ENCODE peak calls at places on chromosomes 16 and 17, in five cellular contexts. One of them, this sample, is unnamed. For H3K27me3 and H3K9me3, the result is how much of the 10 kb centered on the place peaks cover.

GRCh38 chr16:26963109-26963508 is 103.6 kb upstream of the C16orf82 start:
- DNase-seq in heart left ventricle: no peak
- DNase-seq in neuronal stem cell: no peak
- DNase-seq in cardiac muscle cell: peak
- DNase-seq in endothelial cell of umbilical vein: no peak
- DNase-seq in this sample: no peak

GRCh38 chr17:31842416-31843381 is 16.3 kb downstream of the COPRS start:
- DNase-seq in heart left ventricle: peak
- DNase-seq in neuronal stem cell: peak
- DNase-seq in cardiac muscle cell: peak
- DNase-seq in endothelial cell of umbilical vein: peak
- DNase-seq in this sample: peak

GRCh38 chr16:51697454-51697853 is 546.4 kb upstream of the SALL1 start:
- DNase-seq in heart left ventricle: no peak
- DNase-seq in neuronal stem cell: no peak
- DNase-seq in cardiac muscle cell: no peak
- DNase-seq in endothelial cell of umbilical vein: no peak
- DNase-seq in this sample: no peak

GRCh38 chr17:3888343-3889171 is 4.3 kb downstream of the CAMKK1 start:
- DNase-seq in heart left ventricle: peak
- DNase-seq in neuronal stem cell: no peak
- DNase-seq in cardiac muscle cell: no peak
- DNase-seq in endothelial cell of umbilical vein: peak
- DNase-seq in this sample: peak

GRCh38 chr17:68318103-68318991 is 27.1 kb downstream of the ARSG start:
- DNase-seq in heart left ventricle: no peak
- DNase-seq in neuronal stem cell: no peak
- DNase-seq in cardiac muscle cell: no peak
- DNase-seq in endothelial cell of umbilical vein: no peak
- DNase-seq in this sample: peak

GRCh38 chr16:84485255-84486010 is 19.0 kb downstream of the MEAK7 start:
- DNase-seq in heart left ventricle: no peak
- DNase-seq in neuronal stem cell: no peak
- DNase-seq in cardiac muscle cell: no peak
- DNase-seq in endothelial cell of umbilical vein: no peak
- DNase-seq in this sample: no peak

GRCh38 chr16:23955088-23955487 is 119.3 kb downstream of the PRKCB start:
- DNase-seq in heart left ventricle: no peak
- DNase-seq in neuronal stem cell: no peak
- DNase-seq in cardiac muscle cell: no peak
- DNase-seq in endothelial cell of umbilical vein: no peak
- DNase-seq in this sample: no peak

GRCh38 chr16:53736297-53736696 is 32.3 kb downstream of the FTO start:
- DNase-seq in heart left ventricle: no peak
- DNase-seq in neuronal stem cell: no peak
- DNase-seq in cardiac muscle cell: no peak
- DNase-seq in endothelial cell of umbilical vein: no peak
- DNase-seq in this sample: no peak

GRCh38 chr17:56230660-56231059 is 77.4 kb downstream of the ANKFN1 start:
- DNase-seq in heart left ventricle: no peak
- DNase-seq in neuronal stem cell: no peak
- DNase-seq in cardiac muscle cell: no peak
- DNase-seq in endothelial cell of umbilical vein: no peak
- DNase-seq in this sample: peak

GRCh38 chr16:19288872-19289799 is 3.6 kb downstream of the CLEC19A start:
- DNase-seq in heart left ventricle: no peak
- DNase-seq in neuronal stem cell: no peak
- DNase-seq in cardiac muscle cell: no peak
- DNase-seq in endothelial cell of umbilical vein: no peak
- DNase-seq in this sample: no peak

GRCh38 chr17:2212328-2212981 is 91.1 kb downstream of the SMG6 start:
- DNase-seq in heart left ventricle: peak
- DNase-seq in neuronal stem cell: no peak
- DNase-seq in cardiac muscle cell: no peak
- DNase-seq in endothelial cell of umbilical vein: no peak
- DNase-seq in this sample: peak

GRCh38 chr17:64504769-64505319 is 1.2 kb downstream of the DDX5 start:
- DNase-seq in heart left ventricle: no peak
- DNase-seq in neuronal stem cell: no peak
- DNase-seq in cardiac muscle cell: no peak
- DNase-seq in endothelial cell of umbilical vein: peak
- DNase-seq in this sample: peak

GRCh38 chr16:54242199-54242598 is 44.4 kb downstream of the IRX3 start:
- DNase-seq in heart left ventricle: no peak
- DNase-seq in neuronal stem cell: peak
- DNase-seq in cardiac muscle cell: peak
- DNase-seq in endothelial cell of umbilical vein: peak
- DNase-seq in this sample: no peak

GRCh38 chr16:87407511-87408112 is 15.5 kb downstream of the MAP1LC3B start:
- DNase-seq in heart left ventricle: peak
- DNase-seq in neuronal stem cell: no peak
- DNase-seq in cardiac muscle cell: no peak
- DNase-seq in endothelial cell of umbilical vein: peak
- DNase-seq in this sample: no peak

GRCh38 chr16:12611916-12612597 is 191.6 kb downstream of the CPPED1 start:
- DNase-seq in heart left ventricle: no peak
- DNase-seq in neuronal stem cell: no peak
- DNase-seq in cardiac muscle cell: no peak
- DNase-seq in endothelial cell of umbilical vein: no peak
- DNase-seq in this sample: no peak

GRCh38 chr17:36593651-36594316 is 2.1 kb downstream of the DHRS11 start:
- DNase-seq in heart left ventricle: no peak
- DNase-seq in neuronal stem cell: no peak
- DNase-seq in cardiac muscle cell: no peak
- DNase-seq in endothelial cell of umbilical vein: no peak
- DNase-seq in this sample: no peak

GRCh38 chr16:80298676-80299075 is 242.1 kb upstream of the DYNLRB2 start:
- DNase-seq in heart left ventricle: no peak
- DNase-seq in neuronal stem cell: no peak
- DNase-seq in cardiac muscle cell: no peak
- DNase-seq in endothelial cell of umbilical vein: no peak
- DNase-seq in this sample: no peak

GRCh38 chr16:24452724-24453123 is 86.6 kb upstream of the RBBP6 start:
- DNase-seq in heart left ventricle: no peak
- DNase-seq in neuronal stem cell: no peak
- DNase-seq in cardiac muscle cell: no peak
- DNase-seq in endothelial cell of umbilical vein: no peak
- DNase-seq in this sample: no peak

GRCh38 chr16:52298769-52299168 is 248.2 kb downstream of the TOX3 start:
- DNase-seq in heart left ventricle: no peak
- DNase-seq in neuronal stem cell: no peak
- DNase-seq in cardiac muscle cell: no peak
- DNase-seq in endothelial cell of umbilical vein: no peak
- DNase-seq in this sample: no peak

GRCh38 chr16:73066927-73067670 is 19.2 kb upstream of the ZFHX3 start:
- DNase-seq in heart left ventricle: peak
- DNase-seq in neuronal stem cell: no peak
- DNase-seq in cardiac muscle cell: no peak
- DNase-seq in endothelial cell of umbilical vein: peak
- DNase-seq in this sample: no peak
- H3K4me3 ChIP-seq in heart left ventricle: peak
- H3K4me3 ChIP-seq in neuronal stem cell: peak
- H3K4me3 ChIP-seq in cardiac muscle cell: no peak
- H3K4me3 ChIP-seq in endothelial cell of umbilical vein: no peak
- H3K4me3 ChIP-seq in this sample: no peak

GRCh38 chr17:8253801-8254200 is 4.7 kb downstream of the PFAS start:
- DNase-seq in heart left ventricle: no peak
- DNase-seq in neuronal stem cell: no peak
- DNase-seq in cardiac muscle cell: peak
- DNase-seq in endothelial cell of umbilical vein: peak
- DNase-seq in this sample: no peak
- H3K27me3 ChIP-seq in heart left ventricle: under half
- H3K27me3 ChIP-seq in neuronal stem cell: under half
- H3K27me3 ChIP-seq in cardiac muscle cell: under half
- H3K27me3 ChIP-seq in endothelial cell of umbilical vein: under half
- H3K27me3 ChIP-seq in this sample: under half

GRCh38 chr17:57574040-57574513 is 171.0 kb downstream of the CCDC182 start:
- DNase-seq in heart left ventricle: peak
- DNase-seq in neuronal stem cell: no peak
- DNase-seq in cardiac muscle cell: no peak
- DNase-seq in endothelial cell of umbilical vein: no peak
- DNase-seq in this sample: peak
- H3K9me3 ChIP-seq in heart left ventricle: under half
- H3K9me3 ChIP-seq in neuronal stem cell: under half
- H3K9me3 ChIP-seq in cardiac muscle cell: under half
- H3K9me3 ChIP-seq in endothelial cell of umbilical vein: under half
- H3K9me3 ChIP-seq in this sample: under half

DNA sequence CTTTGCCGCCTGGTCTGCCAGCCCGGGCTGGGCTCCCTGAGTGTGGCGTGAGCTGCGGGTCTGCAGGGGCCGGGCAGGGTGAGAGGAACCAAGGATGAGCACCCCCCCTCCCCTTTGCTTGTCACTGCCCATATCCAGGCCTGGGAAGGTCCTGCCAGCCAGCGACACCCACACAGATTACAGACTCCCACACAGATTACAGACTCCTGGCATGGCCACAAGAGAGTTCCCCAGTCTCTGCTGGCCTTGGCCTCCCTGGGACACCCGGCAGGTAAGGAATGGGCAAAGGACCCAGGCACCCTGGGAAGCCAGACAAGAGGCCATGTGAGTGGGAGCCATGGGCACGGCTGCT is 41.5 kb downstream of the SRCIN1 start:
- DNase-seq in heart left ventricle: no peak
- DNase-seq in neuronal stem cell: no peak
- DNase-seq in cardiac muscle cell: no peak
- DNase-seq in endothelial cell of umbilical vein: no peak
- DNase-seq in this sample: no peak
- H3K4me3 ChIP-seq in heart left ventricle: no peak
- H3K4me3 ChIP-seq in neuronal stem cell: no peak
- H3K4me3 ChIP-seq in cardiac muscle cell: no peak
- H3K4me3 ChIP-seq in endothelial cell of umbilical vein: no peak
- H3K4me3 ChIP-seq in this sample: no peak

DNA sequence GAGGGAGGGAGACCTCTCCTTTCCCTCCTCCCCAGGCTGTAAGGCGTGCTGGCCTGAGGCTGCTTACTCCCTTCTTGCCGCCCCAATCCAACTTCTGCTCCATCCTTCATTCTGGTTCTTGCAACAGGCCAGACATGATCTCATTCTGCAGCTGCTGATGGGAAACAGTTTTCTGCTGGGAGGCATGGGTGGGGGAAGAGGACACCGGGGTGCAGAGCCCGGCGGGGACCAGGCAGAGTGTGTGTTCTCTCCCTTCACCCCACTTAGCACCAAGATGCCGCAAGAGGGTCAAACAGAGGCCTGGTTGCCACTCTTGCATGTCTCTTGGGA is 1.4 kb downstream of the SARM1 start:
- DNase-seq in heart left ventricle: no peak
- DNase-seq in neuronal stem cell: no peak
- DNase-seq in cardiac muscle cell: no peak
- DNase-seq in endothelial cell of umbilical vein: no peak
- DNase-seq in this sample: no peak
- H3K27me3 ChIP-seq in heart left ventricle: under half
- H3K27me3 ChIP-seq in neuronal stem cell: under half
- H3K27me3 ChIP-seq in cardiac muscle cell: under half
- H3K27me3 ChIP-seq in endothelial cell of umbilical vein: under half
- H3K27me3 ChIP-seq in this sample: under half